ENCODE peak calls at places on chromosomes 13 and 19, in eight cellular contexts. I, H, J, A, U, F, P and T are unnamed samples.

GRCh38 chr13:109785141-109785891 is 1.1 kb downstream of the IRS2 start:
- DNase-seq in I (peak; percentile 36), H (peak; percentile 29), J (peak; percentile 42), A (no peak), U (peak; percentile 68), F (peak; percentile 55), P (peak; percentile 45), T (no peak)

GRCh38 chr13:40383132-40383531 is 283.3 kb downstream of the FOXO1 start:
- DNase-seq in I (no peak), H (no peak), J (peak; percentile 49), A (no peak), U (no peak), F (no peak), P (no peak), T (no peak)

GRCh38 chr13:27830010-27830409 is 37.7 kb downstream of the GSX1 start:
- DNase-seq in I (peak; percentile 67), H (peak; percentile 13), J (peak; percentile 81), A (no peak), U (peak; percentile 30), F (peak; percentile 48), P (peak; percentile 67), T (peak; percentile 93)

GRCh38 chr13:113972451-113973217 is 1.2 kb downstream of the C13orf46 start:
- DNase-seq in I (no peak), H (no peak), J (no peak), A (no peak), U (no peak), F (no peak), P (no peak), T (no peak)

GRCh38 chr13:99692854-99693253 is 191.6 kb downstream of the TM9SF2 start:
- DNase-seq in I (no peak), H (no peak), J (no peak), A (no peak), U (no peak), F (no peak), P (no peak), T (no peak)

GRCh38 chr19:29093553-29093908 is 119.4 kb downstream of the UQCRFS1 start:
- DNase-seq in I (no peak), H (no peak), J (no peak), A (no peak), U (no peak), F (no peak), P (no peak), T (no peak)

GRCh38 chr13:74930402-74931165 is 551.4 kb downstream of the TBC1D4 start:
- DNase-seq in I (no peak), H (no peak), J (no peak), A (peak; percentile 50), U (peak; percentile 46), F (no peak), P (peak; percentile 64), T (no peak)

GRCh38 chr19:46818812-46819211 is 30.4 kb upstream of the SLC1A5 start:
- DNase-seq in I (no peak), H (no peak), J (peak; percentile 43), A (no peak), U (peak; percentile 55), F (no peak), P (peak; percentile 41), T (no peak)

GRCh38 chr13:46679369-46680180 is 117.4 kb downstream of the ESD start:
- DNase-seq in I (no peak), H (no peak), J (no peak), A (peak; percentile 44), U (peak; percentile 71), F (no peak), P (peak; percentile 62), T (no peak)

GRCh38 chr19:3095375-3096191 is 1.4 kb downstream of the GNA11 start:
- DNase-seq in I (no peak), H (no peak), J (peak; percentile 94), A (no peak), U (no peak), F (no peak), P (peak; percentile 46), T (peak; percentile 76)